ENCODE peak calls at places on chromosomes 6 and 20, in ten cellular contexts. I is lower leg skin; N is mucosa of gallbladder; D is colonic mucosa; Z is posterior cingulate gyrus; G is NCI-H1105 treated with DMSO at 0.1 percent for 48 hours; C is T-helper 9 cell; Q is effector CD4-positive, alpha-beta T cell; F is chondrocyte; B is EL. P is an unnamed sample.
A peak's percentile ranks its signal among the peaks of the same experiment; 100 is the strongest.

GRCh38 chr6:113445201-113445600 is 411.9 kb upstream of the MARCKS start:
- DNase-seq in N (no peak), I (no peak), D (no peak), C (no peak), G (no peak), F (no peak), Z (no peak), Q (no peak), B (no peak), P (no peak)

GRCh38 chr6:83536034-83536646 is 23.8 kb downstream of the PRSS35 start:
- DNase-seq in Q (peak; percentile 11), G (peak; percentile 16), I (no peak), C (peak; percentile 46), D (peak; percentile 64), Z (no peak), B (peak; percentile 53), F (no peak), N (peak; percentile 37), P (peak; percentile 67)

GRCh38 chr20:23136893-23137745 is 51.0 kb upstream of the CD93 start:
- DNase-seq in Z (no peak), N (no peak), C (no peak), D (no peak), G (no peak), B (no peak), Q (no peak), I (no peak), F (no peak), P (peak; percentile 13)

GRCh38 chr6:129276986-129277385 is 394.0 kb downstream of the LAMA2 start:
- DNase-seq in B (no peak), I (no peak), G (no peak), Z (no peak), C (no peak), F (no peak), N (no peak), D (no peak), Q (no peak), P (no peak)

GRCh38 chr6:114997813-114998292 is 655.0 kb upstream of the HS3ST5 start:
- DNase-seq in D (no peak), I (no peak), Z (no peak), C (no peak), F (no peak), Q (no peak), N (no peak), G (no peak), B (peak; percentile 18), P (no peak)

GRCh38 chr6:43703512-43704429 is 16.2 kb upstream of the MRPS18A start:
- DNase-seq in N (peak; percentile 78), I (no peak), Z (no peak), F (no peak), C (no peak), Q (no peak), B (no peak), G (no peak), D (no peak), P (no peak)

GRCh38 chr20:53001502-53002301 is 29.5 kb downstream of the TSHZ2 start:
- DNase-seq in N (no peak), B (no peak), I (no peak), C (no peak), Z (no peak), F (no peak), Q (no peak), G (no peak), D (no peak), P (no peak)

GRCh38 chr6:107641500-107641931 is 151.6 kb downstream of the SOBP start:
- DNase-seq in Q (no peak), I (peak; percentile 81), D (no peak), N (peak; percentile 49), G (no peak), C (no peak), B (no peak), F (no peak), Z (peak; percentile 39), P (no peak)

GRCh38 chr6:91081452-91082067 is 494.7 kb upstream of the MAP3K7 start:
- DNase-seq in I (no peak), F (no peak), Z (no peak), G (peak; percentile 74), N (no peak), D (no peak), B (peak; percentile 12), C (no peak), Q (no peak), P (no peak)

GRCh38 chr6:157143171-157143884 is 180.0 kb downstream of the TMEM242 start:
- DNase-seq in Q (no peak), F (no peak), G (no peak), N (no peak), Z (no peak), I (no peak), C (no peak), B (peak; percentile 86), D (no peak), P (no peak)

GRCh38 chr20:40814328-40814960 is 125.4 kb upstream of the MAFB start:
- DNase-seq in C (no peak), Q (no peak), B (no peak), N (no peak), G (no peak), Z (no peak), F (no peak), D (no peak), I (peak; percentile 65), P (no peak)

GRCh38 chr20:4573564-4574355 is 147.9 kb upstream of the PRND start:
- DNase-seq in F (no peak), C (no peak), Z (no peak), B (peak; percentile 89), N (no peak), Q (no peak), I (no peak), G (no peak), D (no peak), P (no peak)

GRCh38 chr6:13496508-13497180 is 9.2 kb upstream of the GFOD1 start:
- DNase-seq in I (no peak), C (no peak), B (peak; percentile 60), Q (no peak), Z (no peak), N (no peak), G (no peak), D (no peak), F (no peak), P (no peak)

GRCh38 chr20:24909086-24909780 is 39.8 kb upstream of the CST7 start:
- DNase-seq in Z (no peak), N (no peak), Q (no peak), I (no peak), D (peak; percentile 4), C (no peak), B (no peak), G (no peak), F (no peak), P (no peak)

GRCh38 chr6:130050230-130050629 is 31.8 kb downstream of the L3MBTL3 start:
- DNase-seq in G (no peak), Q (no peak), I (no peak), D (no peak), N (no peak), B (peak; percentile 9), Z (no peak), F (no peak), C (no peak), P (no peak)

GRCh38 chr6:43856005-43856765 is 86.2 kb downstream of the VEGFA start:
- DNase-seq in C (no peak), N (peak; percentile 39), D (peak; percentile 43), Z (no peak), I (no peak), B (no peak), Q (no peak), G (no peak), F (no peak), P (peak; percentile 51)

GRCh38 chr20:21156266-21156665 is 30.4 kb downstream of the KIZ start:
- DNase-seq in D (no peak), N (no peak), Q (no peak), G (no peak), I (no peak), F (no peak), B (peak; percentile 71), Z (no peak), C (no peak), P (no peak)

GRCh38 chr20:44154521-44155001 is 32.4 kb downstream of the JPH2 start:
- DNase-seq in C (no peak), N (no peak), I (no peak), Z (no peak), F (no peak), Q (no peak), D (no peak), G (no peak), B (peak; percentile 86), P (no peak)

GRCh38 chr20:38658879-38659612 is 57.4 kb downstream of the ARHGAP40 start:
- DNase-seq in D (no peak), F (peak; percentile 43), B (peak; percentile 23), G (peak; percentile 89), Z (no peak), I (no peak), N (no peak), C (peak; percentile 20), Q (peak; percentile 10), P (no peak)

GRCh38 chr20:49790077-49790798 is 22.4 kb upstream of the SLC9A8 start:
- DNase-seq in Z (no peak), B (peak; percentile 90), Q (no peak), N (no peak), F (no peak), C (no peak), G (no peak), D (no peak), I (no peak), P (no peak)

GRCh38 chr6:170224694-170225660 is 65.9 kb downstream of the DLL1 start:
- DNase-seq in I (peak; percentile 89), G (no peak), F (no peak), C (no peak), B (peak; percentile 52), Z (no peak), Q (no peak), D (no peak), N (peak; percentile 34), P (no peak)

GRCh38 chr6:42791706-42792320 is 10.0 kb downstream of the BICRAL start:
- DNase-seq in N (no peak), D (no peak), F (no peak), B (peak; percentile 29), I (no peak), G (peak; percentile 21), Q (no peak), Z (no peak), C (no peak), P (no peak)

GRCh38 chr20:55103188-55103587 is 627.8 kb downstream of the DOK5 start:
- DNase-seq in F (no peak), Z (no peak), B (no peak), D (peak; percentile 82), G (no peak), Q (no peak), C (no peak), I (no peak), N (peak; percentile 27), P (peak; percentile 71)

GRCh38 chr20:11581271-11581670 is 336.4 kb upstream of the BTBD3 start:
- DNase-seq in F (no peak), Z (no peak), B (peak; percentile 6), D (no peak), G (no peak), N (no peak), C (no peak), Q (no peak), I (no peak), P (no peak)

GRCh38 chr6:63476302-63476701 is 96.0 kb upstream of the LOC128125822 start:
- DNase-seq in G (no peak), B (no peak), D (no peak), F (no peak), Z (no peak), N (no peak), C (no peak), I (no peak), Q (no peak), P (no peak)

GRCh38 chr6:6466967-6467761 is 121.4 kb upstream of the LY86 start:
- DNase-seq in I (no peak), C (no peak), N (no peak), D (no peak), F (no peak), B (peak; percentile 6), G (no peak), Z (no peak), Q (no peak), P (no peak)

GRCh38 chr20:40966103-40966502 is 62.5 kb upstream of the TOP1 start:
- DNase-seq in Q (no peak), B (no peak), N (no peak), D (no peak), C (no peak), I (peak; percentile 77), F (no peak), Z (no peak), G (no peak), P (no peak)

GRCh38 chr20:46022411-46023147 is 6.4 kb upstream of the SLC12A5 start:
- DNase-seq in Z (peak; percentile 65), D (peak; percentile 76), Q (peak; percentile 72), I (no peak), G (peak; percentile 58), N (peak; percentile 51), F (no peak), C (peak; percentile 76), B (peak; percentile 39), P (peak; percentile 74)